ENCODE peak calls at places on chromosome 10, in five cellular contexts. One of them, this sample, is unnamed.

GRCh38 chr10:5536486-5536885 is 11.7 kb downstream of the CALML3 start:
- DNase-seq in neural crest cell: no peak
- DNase-seq in GM19239: no peak
- DNase-seq in sciatic nerve: no peak
- DNase-seq in MG63: no peak
- DNase-seq in this sample: no peak

GRCh38 chr10:127550861-127551260 is 1.8 kb downstream of the NPS start:
- DNase-seq in MG63: peak
- DNase-seq in sciatic nerve: no peak
- DNase-seq in GM19239: no peak
- DNase-seq in neural crest cell: no peak
- DNase-seq in this sample: no peak

GRCh38 chr10:89351402-89352038 is 23.7 kb downstream of the IFIT3 start:
- DNase-seq in GM19239: no peak
- DNase-seq in sciatic nerve: no peak
- DNase-seq in MG63: no peak
- DNase-seq in neural crest cell: no peak
- DNase-seq in this sample: no peak

GRCh38 chr10:89798092-89798491 is 96.7 kb downstream of the KIF20B start:
- DNase-seq in GM19239: no peak
- DNase-seq in MG63: no peak
- DNase-seq in sciatic nerve: no peak
- DNase-seq in neural crest cell: no peak
- DNase-seq in this sample: no peak

GRCh38 chr10:79424221-79425073 is 21.0 kb downstream of the ZCCHC24 start:
- DNase-seq in sciatic nerve: peak
- DNase-seq in GM19239: no peak
- DNase-seq in neural crest cell: no peak
- DNase-seq in MG63: no peak
- DNase-seq in this sample: no peak

GRCh38 chr10:95818663-95819062 is 62.7 kb downstream of the ENTPD1 start:
- DNase-seq in neural crest cell: no peak
- DNase-seq in GM19239: no peak
- DNase-seq in sciatic nerve: no peak
- DNase-seq in MG63: peak
- DNase-seq in this sample: no peak

GRCh38 chr10:96756111-96756903 is 36.0 kb upstream of the PIK3AP1 start:
- DNase-seq in MG63: no peak
- DNase-seq in sciatic nerve: no peak
- DNase-seq in neural crest cell: no peak
- DNase-seq in GM19239: no peak
- DNase-seq in this sample: no peak

GRCh38 chr10:73875139-73875475 is 752 bp upstream of the CAMK2G start:
- DNase-seq in sciatic nerve: no peak
- DNase-seq in neural crest cell: no peak
- DNase-seq in MG63: no peak
- DNase-seq in GM19239: peak
- DNase-seq in this sample: no peak

GRCh38 chr10:4279649-4280048 is 494.6 kb upstream of the KLF6 start:
- DNase-seq in GM19239: no peak
- DNase-seq in sciatic nerve: no peak
- DNase-seq in MG63: no peak
- DNase-seq in neural crest cell: no peak
- DNase-seq in this sample: no peak

GRCh38 chr10:121539757-121540156 is 58.5 kb downstream of the FGFR2 start:
- DNase-seq in MG63: no peak
- DNase-seq in neural crest cell: no peak
- DNase-seq in sciatic nerve: no peak
- DNase-seq in GM19239: no peak
- DNase-seq in this sample: no peak

This sample was measured in RWPE2.